ENCODE peak calls at places on chromosomes 16 and 17, in six cellular contexts. J is naive thymus-derived CD4-positive, alpha-beta T cell; K is stimulated activated CD4-positive, alpha-beta T cell treated with anti-CD3 and anti-CD28 coated beads, Interleukin-15, amount 100 ng/mL, for 1 hour; C is EL; O is lower leg skin; B is AG10803. Z is an unnamed sample.

GRCh38 chr16:84879569-84880487 is 60.0 kb downstream of the CRISPLD2 start:
- DNase-seq in B (no peak), J (no peak), K (no peak), O (no peak), C (peak), Z (no peak)

GRCh38 chr17:80529104-80529903 is 15.3 kb upstream of the RPTOR start:
- DNase-seq in O (no peak), J (no peak), K (no peak), C (no peak), B (no peak), Z (no peak)

GRCh38 chr16:30458561-30459394 is 13.1 kb upstream of the SEPHS2 start:
- DNase-seq in B (no peak), C (no peak), O (no peak), J (peak), K (peak), Z (peak)

GRCh38 chr16:3485097-3485470 is 10.2 kb downstream of the C16orf90 start:
- DNase-seq in K (no peak), B (no peak), J (no peak), C (no peak), O (no peak), Z (no peak)

GRCh38 chr17:58325289-58325726 is 3.3 kb downstream of the TSPOAP1 start:
- DNase-seq in J (no peak), C (no peak), O (no peak), K (no peak), B (no peak), Z (peak)

GRCh38 chr17:6303664-6304063 is 131.3 kb downstream of the AIPL1 start:
- DNase-seq in C (peak), J (no peak), B (peak), O (no peak), K (no peak), Z (no peak)

GRCh38 chr17:15920758-15921239 is 24.1 kb upstream of the ADORA2B start:
- DNase-seq in O (no peak), B (peak), C (peak), J (no peak), K (no peak), Z (no peak)

GRCh38 chr17:16886655-16887322 is 85.1 kb downstream of the TNFRSF13B start:
- DNase-seq in K (no peak), O (no peak), B (peak), J (no peak), C (no peak), Z (no peak)

GRCh38 chr16:17512636-17513220 is 42.0 kb upstream of the XYLT1 start:
- DNase-seq in B (peak), C (peak), J (no peak), K (no peak), O (no peak), Z (no peak)

GRCh38 chr16:19283637-19284036 is 1.9 kb upstream of the CLEC19A start:
- DNase-seq in O (no peak), C (no peak), K (no peak), J (no peak), B (no peak), Z (no peak)

GRCh38 chr17:40726919-40727318 is 23.4 kb upstream of the KRT24 start:
- DNase-seq in B (no peak), O (no peak), C (no peak), J (no peak), K (no peak), Z (no peak)

GRCh38 chr16:46830417-46830901 is 521 bp downstream of the C16orf87 start:
- DNase-seq in B (peak), O (no peak), K (peak), J (peak), C (no peak), Z (peak)

GRCh38 chr16:57194512-57194911 is 8.4 kb downstream of the RSPRY1 start:
- DNase-seq in B (peak), J (no peak), O (no peak), K (no peak), C (peak), Z (no peak)

GRCh38 chr17:75753514-75754377 is 11.2 kb downstream of the GALK1 start:
- DNase-seq in O (no peak), J (peak), B (peak), C (peak), K (peak), Z (peak)

GRCh38 chr17:35130392-35130791 is 9.0 kb downstream of the FNDC8 start:
- DNase-seq in B (no peak), O (no peak), J (no peak), C (no peak), K (no peak), Z (no peak)

GRCh38 chr17:78839762-78840529 is 668 bp downstream of the USP36 start:
- DNase-seq in B (peak), O (peak), K (peak), J (peak), C (peak), Z (peak)

GRCh38 chr17:72735602-72736001 is 356.9 kb downstream of the SLC39A11 start:
- DNase-seq in J (no peak), B (no peak), O (no peak), K (no peak), C (no peak), Z (no peak)

GRCh38 chr17:44451016-44451415 is 52.2 kb downstream of the GPATCH8 start:
- DNase-seq in K (no peak), C (no peak), B (no peak), J (no peak), O (no peak), Z (no peak)

GRCh38 chr17:3964203-3965122 is at the start of gene ATP2A3:
- DNase-seq in C (peak), O (no peak), B (no peak), K (peak), J (peak), Z (no peak)

GRCh38 chr17:48577946-48578615 is at the start of gene HOXB4:
- DNase-seq in J (peak), B (peak), O (peak), C (no peak), K (no peak), Z (peak)

GRCh38 chr17:47918003-47918402 is 22.0 kb downstream of the SP2 start:
- DNase-seq in J (no peak), K (no peak), B (no peak), C (no peak), O (no peak), Z (no peak)

GRCh38 chr17:46148247-46148646 is 45.0 kb downstream of the KANSL1 start:
- DNase-seq in C (no peak), O (no peak), J (no peak), B (no peak), K (no peak), Z (no peak)

GRCh38 chr17:44253021-44253420 is 14.9 kb downstream of the SLC4A1 start:
- DNase-seq in B (no peak), J (no peak), C (no peak), K (no peak), O (no peak), Z (no peak)

GRCh38 chr17:8453326-8453725 is 17.6 kb downstream of the NDEL1 start:
- DNase-seq in B (no peak), K (no peak), J (no peak), O (no peak), C (no peak), Z (no peak)

GRCh38 chr16:79656537-79657115 is 56.1 kb upstream of the MAF start:
- DNase-seq in K (no peak), B (no peak), J (no peak), C (no peak), O (no peak), Z (no peak)